ENCODE peak calls at places on chromosomes 2 and 18, in seven cellular contexts. F is GM18507, R is left lung, X is renal cortical epithelial cell, E is pancreas, G is activated T-cell treated with anti-CD3 and anti-CD28 coated beads for 1 hour, B is sciatic nerve. H is an unnamed sample.

GRCh38 chr2:240932001-240932723 is 26.0 kb downstream of the CROCC2 start:
- DNase-seq in R (peak), F (no peak), E (peak), G (no peak), X (no peak), B (peak), H (peak)

GRCh38 chr2:101063753-101064502 is 61.8 kb downstream of the RPL31 start:
- DNase-seq in G (no peak), B (no peak), E (no peak), X (peak), R (no peak), F (no peak), H (no peak)

GRCh38 chr2:160022162-160022561 is 40.3 kb downstream of the PLA2R1 start:
- DNase-seq in R (no peak), F (no peak), X (no peak), E (no peak), B (no peak), G (no peak), H (no peak)

GRCh38 chr2:128320609-128321420 is 2.1 kb upstream of the HS6ST1 start:
- DNase-seq in R (no peak), F (no peak), G (no peak), X (no peak), B (peak), E (no peak), H (peak)

GRCh38 chr2:231452799-231453508 is 11.3 kb downstream of the NCL start:
- DNase-seq in X (no peak), F (no peak), B (peak), E (no peak), R (no peak), G (no peak), H (peak)

GRCh38 chr2:60818272-60818671 is 62.2 kb downstream of the PAPOLG start:
- DNase-seq in X (peak), R (no peak), G (no peak), B (no peak), E (no peak), F (no peak), H (peak)

GRCh38 chr2:121052507-121052906 is 232.5 kb downstream of the TFCP2L1 start:
- DNase-seq in X (no peak), B (no peak), G (no peak), R (no peak), F (no peak), E (no peak), H (no peak)

GRCh38 chr2:20925265-20925889 is 102.5 kb upstream of the LDAH start:
- DNase-seq in F (no peak), B (no peak), R (no peak), E (no peak), G (no peak), X (no peak), H (no peak)

GRCh38 chr18:57141208-57142129 is 5.4 kb upstream of the BOD1L2 start:
- DNase-seq in B (no peak), G (no peak), E (peak), X (peak), R (no peak), F (no peak), H (no peak)

GRCh38 chr2:70898363-70899240 is 37.1 kb upstream of the ATP6V1B1 start:
- DNase-seq in G (no peak), R (no peak), B (no peak), E (no peak), F (no peak), X (no peak), H (no peak)

GRCh38 chr2:30148850-30149249 is 2.0 kb downstream of the YPEL5 start:
- DNase-seq in G (no peak), X (no peak), E (no peak), R (no peak), F (no peak), B (no peak), H (no peak)

GRCh38 chr2:101329026-101329425 is 20.5 kb upstream of the RNF149 start:
- DNase-seq in B (no peak), X (no peak), G (no peak), F (no peak), E (no peak), R (no peak), H (no peak)

GRCh38 chr18:2147424-2147823 is 423.9 kb downstream of the METTL4 start:
- DNase-seq in G (no peak), X (no peak), R (no peak), B (no peak), E (no peak), F (no peak), H (no peak)

GRCh38 chr2:137928547-137929503 is 35.4 kb upstream of the HNMT start:
- DNase-seq in R (no peak), B (no peak), E (no peak), F (no peak), X (peak), G (no peak), H (no peak)

GRCh38 chr2:180017764-180018163 is 10.7 kb upstream of the CWC22 start:
- DNase-seq in G (no peak), B (peak), R (no peak), X (peak), E (peak), F (no peak), H (no peak)

GRCh38 chr2:95297088-95297487 is at the start of gene KCNIP3:
- DNase-seq in G (no peak), F (no peak), X (no peak), B (no peak), E (peak), R (no peak), H (no peak)

GRCh38 chr2:217749009-217749408 is 253.8 kb downstream of the TNS1 start:
- DNase-seq in R (no peak), F (no peak), G (no peak), X (no peak), B (no peak), E (no peak), H (no peak)

GRCh38 chr2:95001117-95001551 is 24.4 kb upstream of the MAL start:
- DNase-seq in G (no peak), E (no peak), R (no peak), X (no peak), B (peak), F (no peak), H (no peak)

GRCh38 chr2:46460241-46460921 is 19.0 kb upstream of the TMEM247 start:
- DNase-seq in R (no peak), G (no peak), F (no peak), E (peak), B (peak), X (no peak), H (no peak)

H was measured in activated CD8-positive, alpha-beta memory T cell treated with anti-CD3 and anti-CD28 coated beads, Interleukin-2, amount 50 U/mL, for 48 hours.